ENCODE peak calls at places on chromosomes 16 and 17, in nine cellular contexts. E is HEK293T; K is HFFc6; B is posterior cingulate gyrus; C is T-helper 22 cell; F is effector memory CD4-positive, alpha-beta T cell; L is EH; Q is MCF 10A; U is RWPE1. R is an unnamed sample.

GRCh38 chr17:77602062-77602746 is 356.3 kb upstream of the TNRC6C start:
- DNase-seq in E (no peak), K (peak), B (no peak), C (no peak), F (no peak), L (peak), Q (peak), U (peak), R (no peak)

GRCh38 chr17:45370949-45371413 is 54.2 kb upstream of the MAP3K14 start:
- DNase-seq in E (no peak), K (peak), B (no peak), C (no peak), F (no peak), L (no peak), Q (peak), U (no peak), R (no peak)

GRCh38 chr17:43020789-43021738 is 1.1 kb downstream of the VAT1 start:
- DNase-seq in E (peak), K (peak), B (peak), C (no peak), F (no peak), L (peak), Q (peak), U (peak), R (peak)

GRCh38 chr16:87723224-87723619 is 42.6 kb downstream of the KLHDC4 start:
- DNase-seq in E (no peak), K (peak), B (peak), C (no peak), F (no peak), L (peak), Q (peak), U (no peak), R (peak)

GRCh38 chr16:79601978-79602609 is 1.6 kb upstream of the MAF start:
- DNase-seq in E (peak), K (peak), B (peak), C (peak), F (peak), L (peak), Q (peak), U (peak), R (peak)

GRCh38 chr17:27354051-27354490 is 60.2 kb downstream of the WSB1 start:
- DNase-seq in E (no peak), K (no peak), B (no peak), C (no peak), F (no peak), L (no peak), Q (no peak), U (no peak), R (no peak)

GRCh38 chr16:71626018-71626857 is at the start of gene MARVELD3:
- DNase-seq in E (no peak), K (no peak), B (no peak), C (no peak), F (no peak), L (no peak), Q (peak), U (peak), R (no peak)

GRCh38 chr17:64531955-64532371 is 25.2 kb downstream of the CEP95 start:
- DNase-seq in E (no peak), K (no peak), B (no peak), C (no peak), F (no peak), L (peak), Q (no peak), U (no peak), R (no peak)

GRCh38 chr17:79801156-79802038 is 4.5 kb upstream of the CBX8 start:
- DNase-seq in E (peak), K (no peak), B (no peak), C (no peak), F (no peak), L (peak), Q (peak), U (no peak), R (no peak)

GRCh38 chr16:84571010-84571409 is 46.9 kb downstream of the COTL1 start:
- DNase-seq in E (no peak), K (no peak), B (no peak), C (no peak), F (no peak), L (no peak), Q (no peak), U (no peak), R (no peak)

GRCh38 chr16:81445143-81445922 is 725 bp downstream of the CMIP start:
- DNase-seq in E (peak), K (peak), B (peak), C (no peak), F (peak), L (peak), Q (peak), U (peak), R (peak)

GRCh38 chr17:77881545-77881944 is 77.0 kb upstream of the TNRC6C start:
- DNase-seq in E (no peak), K (peak), B (peak), C (peak), F (peak), L (peak), Q (peak), U (no peak), R (peak)

R was measured in Ammon's horn.